ENCODE peak calls at places on chromosomes 5 and 9, in six cellular contexts. R is iris pigment epithelial cell; D is cardiac muscle cell; Q is stimulated activated naive CD8-positive, alpha-beta T cell treated with anti-CD3 and anti-CD28 coated beads, Interleukin-15, Interleukin-2, amounts not matched to agents 100 U/mL and 50 U/mL, for 24 hours; Z is caudate nucleus; H is GOT3. M is an unnamed sample.

GRCh38 chr9:119487118-119487827 is 118.0 kb upstream of the BRINP1 start:
- DNase-seq in R (no peak), D (no peak), Q (no peak), Z (no peak), H (no peak), M (no peak)

GRCh38 chr9:123724211-123724831 is 205.6 kb downstream of the DENND1A start:
- DNase-seq in R (peak; percentile 74), D (no peak), Q (no peak), Z (no peak), H (no peak), M (peak; percentile 57)

GRCh38 chr9:128729766-128730517 is 6.0 kb upstream of the ZDHHC12 start:
- DNase-seq in R (no peak), D (no peak), Q (no peak), Z (no peak), H (no peak), M (no peak)

GRCh38 chr9:109880276-109881169 is 100.5 kb downstream of the PALM2AKAP2 start:
- DNase-seq in R (peak; percentile 41), D (no peak), Q (peak; percentile 25), Z (no peak), H (no peak), M (peak; percentile 41)

GRCh38 chr5:91271999-91272398 is 111.1 kb downstream of the ARRDC3 start:
- DNase-seq in R (no peak), D (no peak), Q (no peak), Z (no peak), H (no peak), M (no peak)

GRCh38 chr9:127550751-127551150 is 61.3 kb upstream of the STXBP1 start:
- DNase-seq in R (no peak), D (no peak), Q (no peak), Z (no peak), H (no peak), M (no peak)

GRCh38 chr9:125391704-125392103 is 130.1 kb downstream of the GAPVD1 start:
- DNase-seq in R (no peak), D (no peak), Q (no peak), Z (no peak), H (no peak), M (peak; percentile 61)

GRCh38 chr5:24365406-24365805 is 279.4 kb downstream of the CDH10 start:
- DNase-seq in R (peak; percentile 7), D (no peak), Q (no peak), Z (no peak), H (no peak), M (no peak)

GRCh38 chr5:38381361-38381760 is 123.0 kb downstream of the EGFLAM start:
- DNase-seq in R (no peak), D (no peak), Q (no peak), Z (no peak), H (no peak), M (no peak)

GRCh38 chr5:154285661-154286408 is 95.3 kb downstream of the GALNT10 start:
- DNase-seq in R (peak; percentile 55), D (no peak), Q (no peak), Z (no peak), H (no peak), M (peak; percentile 81)

GRCh38 chr9:91298304-91298703 is 63.4 kb downstream of the AUH start:
- DNase-seq in R (peak; percentile 84), D (peak; percentile 23), Q (no peak), Z (no peak), H (no peak), M (peak; percentile 55)

GRCh38 chr5:148556835-148557234 is 97.5 kb downstream of the HTR4 start:
- DNase-seq in R (no peak), D (no peak), Q (no peak), Z (no peak), H (no peak), M (no peak)

GRCh38 chr5:174328626-174329299 is 283.3 kb downstream of the NSG2 start:
- DNase-seq in R (no peak), D (no peak), Q (no peak), Z (no peak), H (no peak), M (peak; percentile 25)

GRCh38 chr5:86971034-86971511 is 296.6 kb upstream of the RASA1 start:
- DNase-seq in R (peak; percentile 26), D (no peak), Q (no peak), Z (no peak), H (no peak), M (peak; percentile 27)

GRCh38 chr5:157167219-157167621 is 1.2 kb upstream of the GARIN3 start:
- DNase-seq in R (peak; percentile 81), D (no peak), Q (no peak), Z (no peak), H (no peak), M (peak; percentile 63)

GRCh38 chr9:137085918-137086530 is 761 bp upstream of the MAN1B1 start:
- DNase-seq in R (peak; percentile 38), D (peak; percentile 36), Q (peak; percentile 56), Z (no peak), H (no peak), M (no peak)

GRCh38 chr5:150789431-150789830 is 10.9 kb downstream of the SMIM3 start:
- DNase-seq in R (peak; percentile 15), D (no peak), Q (no peak), Z (no peak), H (no peak), M (no peak)

GRCh38 chr9:114288233-114289051 is 34.5 kb upstream of the ORM1 start:
- DNase-seq in R (peak; percentile 79), D (peak; percentile 28), Q (no peak), Z (no peak), H (no peak), M (peak; percentile 86)

GRCh38 chr9:14366071-14366470 is 52.1 kb upstream of the NFIB start:
- DNase-seq in R (peak; percentile 65), D (no peak), Q (no peak), Z (no peak), H (no peak), M (peak; percentile 93)

GRCh38 chr9:84154320-84154719 is 173.7 kb downstream of the RMI1 start:
- DNase-seq in R (peak; percentile 67), D (no peak), Q (no peak), Z (no peak), H (no peak), M (peak; percentile 61)

GRCh38 chr9:114373960-114374730 is 13.6 kb downstream of the AKNA start:
- DNase-seq in R (no peak), D (no peak), Q (no peak), Z (no peak), H (no peak), M (no peak)

GRCh38 chr5:138545919-138546562 is 3.0 kb upstream of the ETF1 start:
- DNase-seq in R (peak; percentile 46), D (no peak), Q (no peak), Z (no peak), H (no peak), M (peak; percentile 49)

GRCh38 chr5:111447822-111448221 is 64.5 kb downstream of the STARD4 start:
- DNase-seq in R (no peak), D (no peak), Q (no peak), Z (no peak), H (no peak), M (no peak)

GRCh38 chr5:11985993-11986392 is 81.7 kb upstream of the CTNND2 start:
- DNase-seq in R (no peak), D (no peak), Q (no peak), Z (no peak), H (no peak), M (no peak)

GRCh38 chr9:112863781-112864180 is 26.9 kb downstream of the SLC46A2 start:
- DNase-seq in R (no peak), D (no peak), Q (no peak), Z (no peak), H (no peak), M (no peak)

M was measured in IMR-90.